ENCODE peak calls at places on chromosomes 11 and 22, in eight cellular contexts. One of them, this sample, is unnamed. For H3K36me3, the result is how much of the 10 kb centered on the place peaks cover.

GRCh38 chr22:45084400-45084920 is 74.7 kb upstream of the PHF21B start:
- DNase-seq in body of pancreas: no peak
- DNase-seq in CD8-positive, alpha-beta T cell: no peak
- DNase-seq in prostate gland: no peak
- DNase-seq in fibroblast of lung: no peak
- DNase-seq in kidney epithelial cell: no peak
- DNase-seq in PC-3: no peak
- DNase-seq in psoas muscle: no peak
- DNase-seq in this sample: no peak

GRCh38 chr11:14184548-14184947 is 174.4 kb downstream of the RRAS2 start:
- DNase-seq in kidney epithelial cell: peak
- DNase-seq in fibroblast of lung: no peak
- DNase-seq in psoas muscle: no peak
- DNase-seq in prostate gland: no peak
- DNase-seq in CD8-positive, alpha-beta T cell: no peak
- DNase-seq in body of pancreas: no peak
- DNase-seq in PC-3: no peak
- DNase-seq in this sample: no peak

GRCh38 chr11:120704256-120704750 is 192.8 kb downstream of the GRIK4 start:
- DNase-seq in kidney epithelial cell: no peak
- DNase-seq in body of pancreas: no peak
- DNase-seq in fibroblast of lung: no peak
- DNase-seq in prostate gland: no peak
- DNase-seq in PC-3: no peak
- DNase-seq in psoas muscle: no peak
- DNase-seq in CD8-positive, alpha-beta T cell: no peak
- DNase-seq in this sample: no peak

GRCh38 chr11:126115253-126115540 is 52.5 kb upstream of the CDON start:
- DNase-seq in kidney epithelial cell: no peak
- DNase-seq in prostate gland: peak
- DNase-seq in psoas muscle: peak
- DNase-seq in CD8-positive, alpha-beta T cell: no peak
- DNase-seq in PC-3: peak
- DNase-seq in body of pancreas: peak
- DNase-seq in fibroblast of lung: peak
- DNase-seq in this sample: peak

GRCh38 chr11:20448838-20449237 is 61.3 kb downstream of the PRMT3 start:
- DNase-seq in psoas muscle: no peak
- DNase-seq in CD8-positive, alpha-beta T cell: no peak
- DNase-seq in body of pancreas: peak
- DNase-seq in fibroblast of lung: no peak
- DNase-seq in kidney epithelial cell: no peak
- DNase-seq in PC-3: peak
- DNase-seq in prostate gland: no peak
- DNase-seq in this sample: no peak

GRCh38 chr11:6992457-6993431 is 27.4 kb downstream of the ZNF214 start:
- DNase-seq in prostate gland: peak
- DNase-seq in psoas muscle: no peak
- DNase-seq in body of pancreas: no peak
- DNase-seq in CD8-positive, alpha-beta T cell: no peak
- DNase-seq in PC-3: peak
- DNase-seq in kidney epithelial cell: peak
- DNase-seq in fibroblast of lung: peak
- DNase-seq in this sample: no peak

GRCh38 chr22:47064016-47064415 is 301.6 kb downstream of the TBC1D22A start:
- DNase-seq in psoas muscle: no peak
- DNase-seq in fibroblast of lung: no peak
- DNase-seq in PC-3: no peak
- DNase-seq in body of pancreas: peak
- DNase-seq in kidney epithelial cell: no peak
- DNase-seq in prostate gland: no peak
- DNase-seq in CD8-positive, alpha-beta T cell: no peak
- DNase-seq in this sample: no peak

GRCh38 chr11:120500414-120500936 is 11.1 kb upstream of the GRIK4 start:
- DNase-seq in prostate gland: no peak
- DNase-seq in CD8-positive, alpha-beta T cell: no peak
- DNase-seq in kidney epithelial cell: no peak
- DNase-seq in psoas muscle: no peak
- DNase-seq in body of pancreas: peak
- DNase-seq in fibroblast of lung: peak
- DNase-seq in PC-3: peak
- DNase-seq in this sample: peak

GRCh38 chr22:47372111-47372581 is 609.7 kb downstream of the TBC1D22A start:
- DNase-seq in fibroblast of lung: no peak
- DNase-seq in psoas muscle: no peak
- DNase-seq in CD8-positive, alpha-beta T cell: no peak
- DNase-seq in PC-3: no peak
- DNase-seq in kidney epithelial cell: no peak
- DNase-seq in prostate gland: no peak
- DNase-seq in body of pancreas: no peak
- DNase-seq in this sample: no peak

GRCh38 chr22:27115410-27115809 is 458.0 kb downstream of the MIAT start:
- DNase-seq in body of pancreas: no peak
- DNase-seq in PC-3: no peak
- DNase-seq in fibroblast of lung: no peak
- DNase-seq in CD8-positive, alpha-beta T cell: no peak
- DNase-seq in kidney epithelial cell: no peak
- DNase-seq in prostate gland: no peak
- DNase-seq in psoas muscle: no peak
- DNase-seq in this sample: peak

GRCh38 chr11:46003647-46004046 is 81.2 kb downstream of the LARGE2 start:
- DNase-seq in prostate gland: no peak
- DNase-seq in PC-3: peak
- DNase-seq in body of pancreas: no peak
- DNase-seq in fibroblast of lung: peak
- DNase-seq in psoas muscle: no peak
- DNase-seq in CD8-positive, alpha-beta T cell: no peak
- DNase-seq in kidney epithelial cell: no peak
- DNase-seq in this sample: no peak

GRCh38 chr22:42544686-42545085 is 9.1 kb upstream of the SERHL2 start:
- DNase-seq in fibroblast of lung: no peak
- DNase-seq in prostate gland: no peak
- DNase-seq in body of pancreas: no peak
- DNase-seq in kidney epithelial cell: no peak
- DNase-seq in psoas muscle: no peak
- DNase-seq in CD8-positive, alpha-beta T cell: no peak
- DNase-seq in PC-3: no peak
- DNase-seq in this sample: no peak

GRCh38 chr11:102073253-102073652 is 26.0 kb downstream of the CFAP300 start:
- DNase-seq in kidney epithelial cell: no peak
- DNase-seq in fibroblast of lung: no peak
- DNase-seq in psoas muscle: no peak
- DNase-seq in CD8-positive, alpha-beta T cell: no peak
- DNase-seq in prostate gland: no peak
- DNase-seq in PC-3: no peak
- DNase-seq in body of pancreas: no peak
- DNase-seq in this sample: no peak
- H3K4me3 ChIP-seq in kidney epithelial cell: no peak
- H3K4me3 ChIP-seq in fibroblast of lung: no peak
- H3K4me3 ChIP-seq in psoas muscle: no peak
- H3K4me3 ChIP-seq in CD8-positive, alpha-beta T cell: no peak
- H3K4me3 ChIP-seq in prostate gland: no peak
- H3K4me3 ChIP-seq in PC-3: no peak
- H3K4me3 ChIP-seq in body of pancreas: no peak
- H3K4me3 ChIP-seq in this sample: no peak

GRCh38 chr11:130888790-130889189 is 27.5 kb downstream of the SNX19 start:
- DNase-seq in fibroblast of lung: no peak
- DNase-seq in prostate gland: no peak
- DNase-seq in PC-3: no peak
- DNase-seq in kidney epithelial cell: no peak
- DNase-seq in CD8-positive, alpha-beta T cell: no peak
- DNase-seq in body of pancreas: no peak
- DNase-seq in psoas muscle: no peak
- DNase-seq in this sample: no peak
- H3K36me3 ChIP-seq in fibroblast of lung: under half
- H3K36me3 ChIP-seq in prostate gland: under half
- H3K36me3 ChIP-seq in PC-3: under half
- H3K36me3 ChIP-seq in kidney epithelial cell: under half
- H3K36me3 ChIP-seq in CD8-positive, alpha-beta T cell: under half
- H3K36me3 ChIP-seq in body of pancreas: under half
- H3K36me3 ChIP-seq in psoas muscle: under half
- H3K36me3 ChIP-seq in this sample: under half

GRCh38 chr11:2311456-2312201 is 9.8 kb downstream of the TSPAN32 start:
- DNase-seq in PC-3: no peak
- DNase-seq in kidney epithelial cell: no peak
- DNase-seq in fibroblast of lung: no peak
- DNase-seq in CD8-positive, alpha-beta T cell: no peak
- DNase-seq in body of pancreas: no peak
- DNase-seq in prostate gland: no peak
- DNase-seq in psoas muscle: peak
- DNase-seq in this sample: peak

GRCh38 chr11:2314136-2314524 is 12.3 kb downstream of the TSPAN32 start:
- DNase-seq in PC-3: no peak
- DNase-seq in prostate gland: no peak
- DNase-seq in kidney epithelial cell: no peak
- DNase-seq in fibroblast of lung: no peak
- DNase-seq in body of pancreas: no peak
- DNase-seq in CD8-positive, alpha-beta T cell: no peak
- DNase-seq in psoas muscle: peak
- DNase-seq in this sample: no peak

GRCh38 chr11:2312232-2313042 is 10.6 kb downstream of the TSPAN32 start:
- DNase-seq in psoas muscle: peak
- DNase-seq in prostate gland: no peak
- DNase-seq in kidney epithelial cell: no peak
- DNase-seq in body of pancreas: no peak
- DNase-seq in fibroblast of lung: peak
- DNase-seq in CD8-positive, alpha-beta T cell: no peak
- DNase-seq in PC-3: peak
- DNase-seq in this sample: peak

GRCh38 chr11:2314525-2315394 is 12.9 kb downstream of the TSPAN32 start:
- DNase-seq in CD8-positive, alpha-beta T cell: no peak
- DNase-seq in fibroblast of lung: peak
- DNase-seq in PC-3: no peak
- DNase-seq in kidney epithelial cell: no peak
- DNase-seq in prostate gland: peak
- DNase-seq in body of pancreas: peak
- DNase-seq in psoas muscle: peak
- DNase-seq in this sample: peak

DNA sequence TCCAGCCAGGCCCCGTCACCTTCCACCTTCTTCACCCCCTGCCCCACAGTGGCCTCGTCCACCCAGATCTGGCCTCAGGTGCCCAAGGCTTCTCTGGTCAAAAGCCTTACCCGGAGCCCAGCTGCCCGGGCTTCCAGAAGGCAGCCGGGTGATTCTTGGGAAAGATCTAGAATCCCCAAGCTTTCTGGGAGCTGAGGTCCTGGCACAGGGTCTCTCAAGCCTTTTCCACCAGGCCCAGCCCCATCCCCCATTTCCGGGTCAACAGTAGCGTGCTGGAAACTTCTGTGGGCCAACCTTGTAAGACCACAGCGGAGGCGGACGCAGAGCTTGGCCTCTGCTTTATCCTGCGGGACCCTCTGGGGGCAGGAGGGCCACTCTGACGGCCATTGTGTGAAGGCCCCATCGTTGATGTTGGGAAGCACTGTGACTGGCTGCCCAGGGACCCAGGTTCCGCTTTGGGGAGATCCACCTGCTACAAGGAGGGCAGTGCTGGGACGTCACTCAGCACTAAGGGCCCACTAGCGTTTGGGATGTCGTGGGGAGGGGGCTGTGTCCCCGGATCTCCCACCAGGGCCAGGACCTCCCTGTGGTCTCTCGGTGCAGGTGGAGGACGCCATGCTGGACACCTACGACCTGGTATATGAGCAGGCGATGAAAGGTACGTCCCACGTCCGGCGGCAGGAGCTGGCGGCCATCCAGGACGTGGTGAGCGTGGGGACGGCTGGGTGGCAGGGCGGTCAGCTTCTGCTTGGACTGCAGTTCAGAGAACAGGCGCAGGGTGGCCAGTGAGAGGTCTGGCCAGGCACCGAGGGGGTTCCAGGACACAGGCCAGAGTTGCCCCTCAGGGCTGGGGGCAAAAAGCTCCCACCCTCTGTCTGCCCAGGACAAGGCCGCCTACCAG is 11.5 kb downstream of the TSPAN32 start:
- DNase-seq in PC-3: no peak
- DNase-seq in CD8-positive, alpha-beta T cell: no peak
- DNase-seq in fibroblast of lung: no peak
- DNase-seq in kidney epithelial cell: no peak
- DNase-seq in body of pancreas: no peak
- DNase-seq in prostate gland: no peak
- DNase-seq in psoas muscle: peak
- DNase-seq in this sample: peak
- TF ChIP-seq CTCF in PC-3: no peak
- TF ChIP-seq CTCF in CD8-positive, alpha-beta T cell: no peak
- TF ChIP-seq CTCF in fibroblast of lung: no peak
- TF ChIP-seq CTCF in kidney epithelial cell: no peak
- TF ChIP-seq CTCF in body of pancreas: no peak
- TF ChIP-seq CTCF in prostate gland: no peak
- TF ChIP-seq CTCF in psoas muscle: no peak
- TF ChIP-seq CTCF in this sample: no peak

GRCh38 chr11:35122308-35122707 is 16.7 kb upstream of the CD44 start:
- DNase-seq in body of pancreas: no peak
- DNase-seq in psoas muscle: no peak
- DNase-seq in PC-3: no peak
- DNase-seq in fibroblast of lung: no peak
- DNase-seq in prostate gland: no peak
- DNase-seq in kidney epithelial cell: no peak
- DNase-seq in CD8-positive, alpha-beta T cell: no peak
- DNase-seq in this sample: no peak

GRCh38 chr11:35127619-35128018 is 11.4 kb upstream of the CD44 start:
- DNase-seq in kidney epithelial cell: no peak
- DNase-seq in prostate gland: no peak
- DNase-seq in CD8-positive, alpha-beta T cell: no peak
- DNase-seq in psoas muscle: no peak
- DNase-seq in PC-3: no peak
- DNase-seq in body of pancreas: no peak
- DNase-seq in fibroblast of lung: no peak
- DNase-seq in this sample: no peak

GRCh38 chr11:35131094-35131493 is 7.9 kb upstream of the CD44 start:
- DNase-seq in fibroblast of lung: no peak
- DNase-seq in kidney epithelial cell: no peak
- DNase-seq in PC-3: no peak
- DNase-seq in body of pancreas: no peak
- DNase-seq in CD8-positive, alpha-beta T cell: no peak
- DNase-seq in prostate gland: no peak
- DNase-seq in psoas muscle: no peak
- DNase-seq in this sample: no peak

GRCh38 chr11:35126000-35126878 is 12.7 kb upstream of the CD44 start:
- DNase-seq in fibroblast of lung: no peak
- DNase-seq in CD8-positive, alpha-beta T cell: no peak
- DNase-seq in body of pancreas: no peak
- DNase-seq in prostate gland: no peak
- DNase-seq in kidney epithelial cell: no peak
- DNase-seq in psoas muscle: no peak
- DNase-seq in PC-3: no peak
- DNase-seq in this sample: no peak

DNA sequence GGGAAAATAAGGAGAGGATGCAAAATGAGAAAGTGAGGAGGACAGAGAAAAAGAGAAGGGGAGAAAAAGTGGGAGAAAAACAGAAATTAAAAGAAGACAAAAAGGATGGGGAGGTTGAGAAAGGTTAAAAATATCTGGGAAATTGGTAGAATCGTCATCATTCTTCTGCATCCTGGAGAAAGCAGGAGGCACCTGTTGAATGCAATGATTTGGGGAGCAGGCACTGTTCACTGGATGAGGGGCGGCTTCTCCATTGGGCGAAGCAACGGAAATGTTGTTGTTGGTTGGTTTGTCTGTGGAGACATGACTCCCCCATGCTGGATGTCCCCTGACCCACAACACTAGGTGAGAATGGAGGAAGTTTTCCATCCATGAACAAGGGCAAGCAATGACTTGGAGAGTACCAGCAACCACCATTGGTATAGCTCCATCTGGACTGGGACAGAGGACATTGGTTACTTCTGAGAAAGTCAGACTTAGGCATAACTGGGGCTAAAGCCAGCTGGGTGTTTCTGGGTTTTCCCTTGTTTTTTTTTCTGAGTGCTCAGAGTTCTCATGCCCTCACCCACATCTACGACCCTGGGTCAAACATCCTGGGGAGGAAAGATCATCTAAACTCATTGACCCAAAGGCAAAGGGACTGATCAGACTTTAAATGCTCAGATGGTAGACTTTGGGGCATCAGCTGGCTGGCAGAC is 11.9 kb upstream of the CD44 start:
- DNase-seq in CD8-positive, alpha-beta T cell: no peak
- DNase-seq in fibroblast of lung: no peak
- DNase-seq in prostate gland: no peak
- DNase-seq in kidney epithelial cell: no peak
- DNase-seq in PC-3: no peak
- DNase-seq in body of pancreas: no peak
- DNase-seq in psoas muscle: no peak
- DNase-seq in this sample: no peak
- H3K4me3 ChIP-seq in CD8-positive, alpha-beta T cell: no peak
- H3K4me3 ChIP-seq in fibroblast of lung: no peak
- H3K4me3 ChIP-seq in prostate gland: no peak
- H3K4me3 ChIP-seq in kidney epithelial cell: no peak
- H3K4me3 ChIP-seq in PC-3: no peak
- H3K4me3 ChIP-seq in body of pancreas: no peak
- H3K4me3 ChIP-seq in psoas muscle: no peak
- H3K4me3 ChIP-seq in this sample: no peak